ENCODE peak calls at places on chromosomes 2 and 18, in nine cellular contexts. H is GM23338, E is fibroblast of the aortic adventitia, J is BE2C, Y is AG10803, U is IMR-90, V is A549, N is AG09309, Z is Peyer's patch. O is an unnamed sample.

GRCh38 chr2:53631313-53632125 is 136.1 kb upstream of the CHAC2 start:
- DNase-seq in H (no peak), E (no peak), J (no peak), Y (no peak), U (no peak), V (no peak), N (no peak), Z (no peak), O (no peak)

GRCh38 chr2:157442136-157442535 is 1.8 kb downstream of the CYTIP start:
- DNase-seq in H (no peak), E (no peak), J (no peak), Y (no peak), U (no peak), V (no peak), N (no peak), Z (no peak), O (no peak)

GRCh38 chr2:206850369-206850768 is 85.0 kb downstream of the FASTKD2 start:
- DNase-seq in H (no peak), E (no peak), J (no peak), Y (no peak), U (no peak), V (no peak), N (no peak), Z (no peak), O (no peak)

GRCh38 chr2:11624893-11625292 is 45.1 kb downstream of the NTSR2 start:
- DNase-seq in H (no peak), E (no peak), J (no peak), Y (no peak), U (no peak), V (no peak), N (no peak), Z (peak), O (no peak)

GRCh38 chr2:173978447-173978846 is 13.3 kb upstream of the SP3 start:
- DNase-seq in H (no peak), E (no peak), J (no peak), Y (no peak), U (peak), V (no peak), N (no peak), Z (no peak), O (no peak)

GRCh38 chr2:74020717-74021406 is 36.2 kb downstream of the TET3 start:
- DNase-seq in H (no peak), E (no peak), J (peak), Y (no peak), U (no peak), V (no peak), N (no peak), Z (peak), O (no peak)

GRCh38 chr2:26988165-26988879 is 17.9 kb downstream of the MAPRE3 start:
- DNase-seq in H (no peak), E (peak), J (no peak), Y (peak), U (peak), V (no peak), N (no peak), Z (no peak), O (peak)

GRCh38 chr2:85743304-85743978 is 10.3 kb upstream of the ATOH8 start:
- DNase-seq in H (no peak), E (peak), J (no peak), Y (peak), U (peak), V (no peak), N (no peak), Z (no peak), O (peak)

GRCh38 chr18:3579701-3580100 is 129.7 kb downstream of the TGIF1 start:
- DNase-seq in H (no peak), E (peak), J (no peak), Y (peak), U (peak), V (no peak), N (peak), Z (no peak), O (peak)

GRCh38 chr2:121185571-121186074 is 99.4 kb downstream of the TFCP2L1 start:
- DNase-seq in H (no peak), E (no peak), J (no peak), Y (no peak), U (no peak), V (no peak), N (no peak), Z (no peak), O (peak)

GRCh38 chr2:70201831-70202230 is 11.0 kb upstream of the C2orf42 start:
- DNase-seq in H (no peak), E (no peak), J (no peak), Y (no peak), U (no peak), V (no peak), N (no peak), Z (no peak), O (no peak)

GRCh38 chr2:72762276-72762675 is 63.6 kb downstream of the EXOC6B start:
- DNase-seq in H (no peak), E (no peak), J (no peak), Y (no peak), U (no peak), V (no peak), N (no peak), Z (no peak), O (no peak)

GRCh38 chr2:229339613-229340012 is 68.5 kb upstream of the PID1 start:
- DNase-seq in H (no peak), E (peak), J (no peak), Y (peak), U (no peak), V (no peak), N (no peak), Z (no peak), O (peak)

GRCh38 chr18:26090130-26091046 is at the start of gene SS18:
- DNase-seq in H (peak), E (peak), J (peak), Y (peak), U (peak), V (peak), N (peak), Z (peak), O (peak)

GRCh38 chr2:222439692-222440091 is 15.3 kb downstream of the SGPP2 start:
- DNase-seq in H (no peak), E (no peak), J (no peak), Y (no peak), U (no peak), V (no peak), N (no peak), Z (no peak), O (no peak)

GRCh38 chr18:78713064-78713463 is 266.6 kb upstream of the SALL3 start:
- DNase-seq in H (peak), E (no peak), J (no peak), Y (no peak), U (no peak), V (no peak), N (no peak), Z (no peak), O (no peak)

GRCh38 chr2:10830203-10830602 is 17.6 kb upstream of the PDIA6 start:
- DNase-seq in H (no peak), E (no peak), J (no peak), Y (no peak), U (no peak), V (no peak), N (no peak), Z (no peak), O (no peak)

GRCh38 chr2:241548451-241548835 is 10.1 kb upstream of the BOK start:
- DNase-seq in H (no peak), E (no peak), J (no peak), Y (no peak), U (no peak), V (no peak), N (no peak), Z (no peak), O (no peak)

GRCh38 chr2:144942516-144943256 is 422.8 kb upstream of the ZEB2 start:
- DNase-seq in H (no peak), E (peak), J (no peak), Y (peak), U (peak), V (peak), N (no peak), Z (peak), O (peak)

GRCh38 chr2:9710311-9710710 is 79.5 kb upstream of the YWHAQ start:
- DNase-seq in H (no peak), E (no peak), J (no peak), Y (no peak), U (no peak), V (no peak), N (no peak), Z (peak), O (no peak)

GRCh38 chr18:59697236-59697932 is at the start of gene CCBE1:
- DNase-seq in H (peak), E (peak), J (peak), Y (peak), U (peak), V (peak), N (no peak), Z (peak), O (peak)

GRCh38 chr2:205681836-205682238 is 464 bp upstream of the NRP2 start:
- DNase-seq in H (peak), E (no peak), J (peak), Y (peak), U (no peak), V (no peak), N (no peak), Z (peak), O (peak)

GRCh38 chr2:65220432-65221131 is 7.0 kb upstream of the ACTR2 start:
- DNase-seq in H (no peak), E (peak), J (no peak), Y (peak), U (peak), V (no peak), N (no peak), Z (no peak), O (peak)

GRCh38 chr2:169136885-169137534 is 67.6 kb downstream of the DHRS9 start:
- DNase-seq in H (peak), E (no peak), J (no peak), Y (no peak), U (no peak), V (no peak), N (no peak), Z (no peak), O (no peak)

GRCh38 chr2:23776021-23776420 is 150.9 kb downstream of the ATAD2B start:
- DNase-seq in H (no peak), E (no peak), J (no peak), Y (no peak), U (no peak), V (no peak), N (no peak), Z (no peak), O (no peak)

GRCh38 chr2:86825728-86826386 is 35.1 kb upstream of the CD8A start:
- DNase-seq in H (no peak), E (no peak), J (no peak), Y (no peak), U (no peak), V (no peak), N (no peak), Z (peak), O (no peak)

GRCh38 chr2:121489944-121490585 is 40.6 kb upstream of the RNU4ATAC start:
- DNase-seq in H (peak), E (no peak), J (no peak), Y (peak), U (no peak), V (no peak), N (no peak), Z (no peak), O (no peak)

GRCh38 chr18:34494359-34494696 is 215.8 kb upstream of the DTNA start:
- DNase-seq in H (peak), E (no peak), J (no peak), Y (no peak), U (no peak), V (no peak), N (no peak), Z (no peak), O (peak)

GRCh38 chr18:77967791-77968190 is 718.1 kb downstream of the GALR1 start:
- DNase-seq in H (no peak), E (no peak), J (no peak), Y (no peak), U (no peak), V (no peak), N (no peak), Z (no peak), O (no peak)

GRCh38 chr2:194883711-194884110 is 773.3 kb upstream of the SLC39A10 start:
- DNase-seq in H (no peak), E (no peak), J (no peak), Y (no peak), U (no peak), V (no peak), N (no peak), Z (no peak), O (no peak)

GRCh38 chr2:176592230-176592629 is 323.0 kb downstream of the MTX2 start:
- DNase-seq in H (no peak), E (no peak), J (no peak), Y (no peak), U (no peak), V (no peak), N (no peak), Z (no peak), O (no peak)

GRCh38 chr18:27750014-27750413 is 426.9 kb downstream of the CDH2 start:
- DNase-seq in H (peak), E (peak), J (peak), Y (peak), U (peak), V (no peak), N (peak), Z (no peak), O (peak)

GRCh38 chr18:79625195-79625923 is 54.2 kb upstream of the CTDP1 start:
- DNase-seq in H (no peak), E (no peak), J (no peak), Y (no peak), U (peak), V (no peak), N (no peak), Z (peak), O (peak)

GRCh38 chr18:63169853-63170252 is 149.7 kb downstream of the BCL2 start:
- DNase-seq in H (no peak), E (no peak), J (no peak), Y (no peak), U (no peak), V (no peak), N (no peak), Z (no peak), O (no peak)

GRCh38 chr2:142892715-142893114 is 15.3 kb downstream of the KYNU start:
- DNase-seq in H (no peak), E (no peak), J (no peak), Y (no peak), U (no peak), V (no peak), N (no peak), Z (no peak), O (no peak)

GRCh38 chr2:102588213-102588939 is 31.0 kb upstream of the SLC9A2 start:
- DNase-seq in H (no peak), E (no peak), J (no peak), Y (no peak), U (no peak), V (no peak), N (no peak), Z (no peak), O (no peak)

GRCh38 chr2:178513876-178514275 is 33.6 kb downstream of the PLEKHA3 start:
- DNase-seq in H (no peak), E (peak), J (no peak), Y (peak), U (peak), V (no peak), N (peak), Z (no peak), O (no peak)

GRCh38 chr2:157236404-157236803 is 21.1 kb upstream of the GALNT5 start:
- DNase-seq in H (no peak), E (no peak), J (no peak), Y (no peak), U (no peak), V (no peak), N (no peak), Z (no peak), O (no peak)

GRCh38 chr2:178317807-178318206 is 123.5 kb downstream of the OSBPL6 start:
- DNase-seq in H (no peak), E (no peak), J (no peak), Y (no peak), U (no peak), V (no peak), N (no peak), Z (no peak), O (no peak)

GRCh38 chr2:168243061-168243460 is 4.3 kb downstream of the STK39 start:
- DNase-seq in H (no peak), E (no peak), J (no peak), Y (no peak), U (no peak), V (no peak), N (no peak), Z (no peak), O (no peak)

GRCh38 chr2:130342533-130343275 is at the start of gene IMP4:
- DNase-seq in H (peak), E (peak), J (peak), Y (peak), U (peak), V (peak), N (peak), Z (peak), O (peak)
- TF ChIP-seq CTCF in H (peak), E (peak), J (peak), Y (peak), U (peak), V (no peak), N (peak), Z (peak), O (peak)

DNA sequence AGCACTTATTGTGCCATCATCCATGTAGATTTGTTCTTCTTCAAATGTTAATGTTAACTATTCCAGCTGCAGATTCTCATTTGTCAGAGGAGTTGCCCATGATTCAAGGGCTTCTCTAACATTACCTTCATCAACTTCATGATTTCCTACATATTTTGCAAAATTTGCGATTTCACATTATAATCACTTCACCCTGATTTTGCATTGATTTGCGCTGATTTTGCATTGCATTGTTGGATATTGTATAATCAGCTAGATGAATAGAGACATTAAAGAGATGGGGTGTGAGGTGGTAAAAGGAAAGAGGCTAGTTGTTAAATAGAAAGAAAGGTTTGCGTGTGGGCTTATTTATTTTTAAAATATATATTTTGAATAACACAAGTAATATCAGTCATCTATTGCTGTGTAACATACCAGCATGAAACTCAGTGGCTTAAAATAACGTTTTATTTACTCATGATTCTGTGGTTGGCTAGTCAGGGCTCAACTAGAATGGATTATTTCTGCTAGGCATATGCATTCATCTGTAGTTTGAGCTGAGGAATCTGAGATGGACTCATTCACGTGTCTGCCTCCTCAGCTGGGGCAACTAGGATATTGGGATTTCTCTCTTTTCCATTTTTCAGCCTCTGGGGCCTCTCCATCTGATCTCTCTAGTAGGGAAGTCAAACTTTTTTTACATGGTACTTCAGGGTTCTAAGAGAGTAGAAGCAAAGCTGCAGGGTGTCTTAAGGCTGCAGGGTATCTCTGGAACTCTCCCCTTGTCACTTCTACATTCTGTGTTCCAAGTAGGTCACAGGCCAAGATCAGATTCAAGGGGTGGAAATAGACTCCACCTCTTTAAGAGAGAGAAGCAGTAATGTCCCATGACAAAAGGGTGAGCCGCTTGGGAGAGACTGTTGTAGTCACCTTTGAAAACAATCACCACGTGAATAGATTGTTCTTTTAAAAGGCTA is 2.2 kb upstream of the CAVIN2 start:
- DNase-seq in H (no peak), E (no peak), J (no peak), Y (no peak), U (no peak), V (no peak), N (no peak), Z (no peak), O (no peak)
- H3K4me3 ChIP-seq in H (no peak), E (no peak), J (no peak), Y (no peak), U (no peak), V (no peak), N (no peak), Z (no peak), O (no peak)

GRCh38 chr2:212007972-212008371 is 530.6 kb downstream of the ERBB4 start:
- DNase-seq in H (no peak), E (no peak), J (no peak), Y (no peak), U (no peak), V (no peak), N (no peak), Z (no peak), O (no peak)

GRCh38 chr2:212001280-212001679 is 537.3 kb downstream of the ERBB4 start:
- DNase-seq in H (no peak), E (no peak), J (no peak), Y (no peak), U (no peak), V (no peak), N (no peak), Z (no peak), O (no peak)

DNA sequence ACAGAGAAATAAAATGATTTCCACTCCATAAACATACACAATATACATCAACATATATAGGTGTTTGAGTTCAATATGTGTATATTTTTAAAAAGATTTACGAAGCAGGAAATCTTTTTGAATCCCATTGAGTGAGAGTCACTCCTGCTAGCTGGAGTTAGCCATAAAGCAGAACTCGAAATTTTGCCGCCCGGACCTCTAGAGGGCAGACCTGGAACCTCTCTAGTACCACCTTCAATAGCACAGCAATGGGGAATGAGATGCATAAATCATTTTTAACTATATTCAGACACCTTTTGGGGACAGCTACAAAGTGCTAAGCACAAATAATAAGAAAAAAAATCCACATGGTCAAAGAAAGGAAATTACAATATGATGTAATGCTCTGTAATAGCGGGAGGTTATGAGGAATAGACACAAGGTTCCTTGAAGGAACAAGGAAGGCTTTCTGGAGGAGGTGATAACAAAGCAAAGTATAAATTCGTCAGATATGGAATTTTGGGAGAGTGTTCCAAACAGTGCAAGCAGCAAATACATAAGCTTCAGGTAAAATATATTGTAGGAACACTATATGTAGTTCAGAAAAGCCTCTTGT is 533.4 kb downstream of the ERBB4 start:
- DNase-seq in H (peak), E (peak), J (peak), Y (peak), U (peak), V (peak), N (no peak), Z (no peak), O (peak)
- TF ChIP-seq CTCF in H (peak), E (peak), J (peak), Y (peak), U (peak), V (peak), N (peak), Z (no peak), O (peak)

GRCh38 chr2:217988840-217989204 is 14.0 kb downstream of the TNS1 start:
- DNase-seq in H (peak), E (no peak), J (no peak), Y (peak), U (no peak), V (no peak), N (no peak), Z (no peak), O (no peak)
- H3K4me3 ChIP-seq in H (no peak), E (no peak), J (no peak), Y (no peak), U (no peak), V (no peak), N (no peak), Z (no peak), O (no peak)

DNA sequence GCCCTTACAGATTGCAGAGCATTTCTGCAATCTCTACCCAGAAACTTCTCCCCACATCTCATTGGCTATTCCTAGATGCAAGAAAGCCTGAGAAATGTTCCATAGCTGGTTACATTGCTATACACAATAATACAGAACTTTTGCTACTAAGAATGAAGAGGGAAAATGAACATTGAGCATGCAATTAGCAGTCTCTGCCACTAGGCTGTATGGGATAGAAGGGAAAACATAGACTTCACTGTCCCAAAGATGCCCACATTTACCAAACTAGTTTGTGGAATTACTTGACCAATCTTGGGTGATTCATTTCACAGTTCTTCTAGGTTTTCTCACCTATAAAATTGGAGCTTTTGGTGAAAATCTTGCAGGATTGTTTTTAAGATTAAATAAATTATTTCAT is 265.7 kb upstream of the NT5C1B start:
- DNase-seq in H (peak), E (no peak), J (no peak), Y (peak), U (peak), V (peak), N (no peak), Z (no peak), O (peak)
- TF ChIP-seq CTCF in H (peak), E (peak), J (peak), Y (peak), U (peak), V (peak), N (peak), Z (no peak), O (peak)

GRCh38 chr2:134169788-134170187 is 84.1 kb upstream of the MGAT5 start:
- DNase-seq in H (no peak), E (no peak), J (no peak), Y (no peak), U (no peak), V (no peak), N (no peak), Z (no peak), O (no peak)
- H3K4me3 ChIP-seq in H (no peak), E (no peak), J (no peak), Y (no peak), U (no peak), V (no peak), N (no peak), Z (no peak), O (no peak)

O was measured in choroid plexus epithelial cell.